ENCODE peak calls at places on chromosomes 13 and 19, in eight cellular contexts. C is DMS153; P is CD4-positive, alpha-beta T cell; V is kidney glomerular epithelial cell; T is HS-27A; L is stimulated activated CD4-positive, alpha-beta T cell treated with anti-CD3 and anti-CD28 coated beads, TNF-alpha, amount 100 ng/mL, for 4 hours; O is fibroblast of lung; Q is activated CD8-positive, alpha-beta T cell treated with anti-CD3 and anti-CD28 coated beads, Interleukin-2, amount 10 ng/mL, durations not matched to agents 7 days and 5 days. K is an unnamed sample.

GRCh38 chr13:44489751-44490150 is 86.4 kb downstream of the TSC22D1 start:
- DNase-seq in C (no peak), P (no peak), V (no peak), T (no peak), L (no peak), O (no peak), Q (no peak), K (no peak)

GRCh38 chr13:18948664-18949488 is 232.7 kb downstream of the TUBA3C start:
- DNase-seq in C (no peak), P (no peak), V (no peak), T (no peak), L (no peak), O (no peak), Q (no peak), K (no peak)

GRCh38 chr19:4380254-4380727 is 20.1 kb downstream of the SH3GL1 start:
- DNase-seq in C (no peak), P (peak), V (no peak), T (no peak), L (peak), O (no peak), Q (peak), K (peak)

GRCh38 chr19:11747277-11747676 is 8.5 kb upstream of the ZNF823 start:
- DNase-seq in C (no peak), P (no peak), V (no peak), T (no peak), L (no peak), O (no peak), Q (no peak), K (no peak)

GRCh38 chr13:99033814-99034213 is 56.0 kb upstream of the DOCK9 start:
- DNase-seq in C (peak), P (no peak), V (peak), T (no peak), L (no peak), O (no peak), Q (no peak), K (no peak)

GRCh38 chr13:111215081-111216047 is 100.3 kb downstream of the ARHGEF7 start:
- DNase-seq in C (peak), P (no peak), V (no peak), T (no peak), L (no peak), O (no peak), Q (no peak), K (no peak)

GRCh38 chr19:10537668-10538067 is 6.0 kb upstream of the ATG4D start:
- DNase-seq in C (no peak), P (no peak), V (no peak), T (no peak), L (no peak), O (no peak), Q (no peak), K (no peak)

GRCh38 chr19:49987159-49987698 is 26.3 kb upstream of the SIGLEC11 start:
- DNase-seq in C (no peak), P (peak), V (peak), T (peak), L (peak), O (peak), Q (peak), K (peak)

GRCh38 chr19:13356185-13356584 is 150.1 kb downstream of the CACNA1A start:
- DNase-seq in C (no peak), P (no peak), V (no peak), T (no peak), L (no peak), O (no peak), Q (no peak), K (no peak)

GRCh38 chr13:29529755-29530154 is 65.7 kb downstream of the SLC7A1 start:
- DNase-seq in C (no peak), P (no peak), V (no peak), T (no peak), L (no peak), O (no peak), Q (no peak), K (peak)

GRCh38 chr19:54335164-54335563 is 3.8 kb downstream of the LILRA4 start:
- DNase-seq in C (no peak), P (no peak), V (no peak), T (no peak), L (no peak), O (no peak), Q (no peak), K (no peak)

GRCh38 chr19:16370671-16371391 is 46.2 kb downstream of the KLF2 start:
- DNase-seq in C (no peak), P (no peak), V (no peak), T (no peak), L (no peak), O (no peak), Q (peak), K (no peak)

GRCh38 chr19:2962018-2962670 is 15.2 kb upstream of the TLE6 start:
- DNase-seq in C (peak), P (no peak), V (peak), T (peak), L (peak), O (peak), Q (peak), K (peak)

GRCh38 chr19:33492090-33492489 is 29.5 kb downstream of the PEPD start:
- DNase-seq in C (no peak), P (no peak), V (no peak), T (no peak), L (no peak), O (no peak), Q (no peak), K (no peak)

GRCh38 chr13:24168392-24168750 is 7.9 kb downstream of the SPATA13 start:
- DNase-seq in C (no peak), P (no peak), V (no peak), T (no peak), L (no peak), O (peak), Q (no peak), K (no peak)

GRCh38 chr13:31051999-31052398 is 109.7 kb downstream of the HSPH1 start:
- DNase-seq in C (peak), P (no peak), V (no peak), T (no peak), L (no peak), O (no peak), Q (no peak), K (no peak)

GRCh38 chr19:41373993-41374392 is 2.3 kb upstream of the TMEM91 start:
- DNase-seq in C (peak), P (no peak), V (no peak), T (peak), L (no peak), O (peak), Q (no peak), K (no peak)

GRCh38 chr13:44237276-44237767 is 136.3 kb upstream of the SERP2 start:
- DNase-seq in C (no peak), P (no peak), V (peak), T (no peak), L (no peak), O (peak), Q (peak), K (no peak)

GRCh38 chr13:97743946-97744345 is 209.5 kb upstream of the IPO5 start:
- DNase-seq in C (no peak), P (no peak), V (no peak), T (no peak), L (no peak), O (no peak), Q (no peak), K (no peak)

GRCh38 chr13:112061367-112062046 is 5.4 kb upstream of the SOX1 start:
- DNase-seq in C (no peak), P (no peak), V (no peak), T (no peak), L (no peak), O (no peak), Q (no peak), K (no peak)

GRCh38 chr13:67515895-67516294 is 285.8 kb upstream of the PCDH9 start:
- DNase-seq in C (no peak), P (no peak), V (no peak), T (no peak), L (no peak), O (peak), Q (no peak), K (no peak)

GRCh38 chr13:106507560-106508274 is 27.7 kb downstream of the EFNB2 start:
- DNase-seq in C (no peak), P (no peak), V (peak), T (no peak), L (no peak), O (peak), Q (no peak), K (no peak)

GRCh38 chr19:8320564-8321066 is 560 bp downstream of the NDUFA7 start:
- DNase-seq in C (no peak), P (no peak), V (no peak), T (no peak), L (no peak), O (no peak), Q (peak), K (no peak)

GRCh38 chr13:113291997-113292862 is 4.8 kb upstream of the LAMP1 start:
- DNase-seq in C (no peak), P (no peak), V (peak), T (no peak), L (no peak), O (peak), Q (no peak), K (no peak)

GRCh38 chr13:31518666-31519065 is 220.7 kb upstream of the RXFP2 start:
- DNase-seq in C (no peak), P (no peak), V (no peak), T (no peak), L (no peak), O (no peak), Q (no peak), K (no peak)

GRCh38 chr13:80901111-80902014 is 560.4 kb upstream of the SPRY2 start:
- DNase-seq in C (no peak), P (no peak), V (no peak), T (no peak), L (no peak), O (no peak), Q (no peak), K (no peak)

GRCh38 chr19:19628499-19629134 is 597 bp upstream of the LPAR2 start:
- DNase-seq in C (peak), P (peak), V (peak), T (no peak), L (peak), O (peak), Q (peak), K (peak)

GRCh38 chr19:34275705-34276104 is 21.4 kb downstream of the GARRE1 start:
- DNase-seq in C (no peak), P (no peak), V (no peak), T (no peak), L (no peak), O (no peak), Q (no peak), K (no peak)

GRCh38 chr13:73894995-73895571 is 239.1 kb downstream of the KLF12 start:
- DNase-seq in C (no peak), P (no peak), V (no peak), T (no peak), L (no peak), O (no peak), Q (no peak), K (no peak)

GRCh38 chr19:38321646-38322323 is 2.1 kb downstream of the KCNK6 start:
- DNase-seq in C (no peak), P (no peak), V (no peak), T (no peak), L (no peak), O (peak), Q (no peak), K (no peak)

GRCh38 chr19:35790981-35791813 is 15.8 kb downstream of the ARHGAP33 start:
- DNase-seq in C (no peak), P (no peak), V (no peak), T (no peak), L (no peak), O (no peak), Q (peak), K (no peak)

GRCh38 chr19:4831351-4832340 is at the start of gene TICAM1:
- DNase-seq in C (peak), P (peak), V (peak), T (no peak), L (peak), O (peak), Q (peak), K (peak)

GRCh38 chr13:43664700-43665191 is 122.0 kb downstream of the ENOX1 start:
- DNase-seq in C (no peak), P (no peak), V (peak), T (no peak), L (no peak), O (peak), Q (peak), K (no peak)

K was measured in effector memory CD8-positive, alpha-beta T cell.